ENCODE peak calls at places on chromosomes 7 and 10, in seven cellular contexts. S is SW480; C is MV-4-11; F is psoas muscle; A is globus pallidus; E is activated CD4-positive, alpha-beta T cell treated with anti-CD3 and anti-CD28 coated beads for 48 hours; K is G401. H is an unnamed sample.

GRCh38 chr10:63798599-63799498 is 277.6 kb downstream of the REEP3 start:
- DNase-seq in C (no peak), K (no peak), A (peak), E (no peak), F (peak), S (peak), H (no peak)

GRCh38 chr7:112788778-112789343 is 1.3 kb downstream of the TMEM168 start:
- DNase-seq in F (no peak), A (no peak), S (no peak), E (no peak), C (no peak), K (no peak), H (no peak)

GRCh38 chr7:136923111-136923510 is 54.7 kb downstream of the CHRM2 start:
- DNase-seq in K (no peak), F (no peak), S (no peak), C (no peak), E (no peak), A (no peak), H (no peak)

GRCh38 chr10:28679941-28680752 is 2.8 kb downstream of the BAMBI start:
- DNase-seq in F (no peak), S (peak), A (peak), E (no peak), K (no peak), C (peak), H (peak)

GRCh38 chr10:44294726-44295412 is 90.0 kb downstream of the CXCL12 start:
- DNase-seq in K (no peak), F (no peak), S (no peak), E (no peak), A (no peak), C (no peak), H (no peak)

GRCh38 chr10:21184216-21184615 is 287.1 kb upstream of the NEBL start:
- DNase-seq in S (peak), C (no peak), K (no peak), E (no peak), A (no peak), F (no peak), H (no peak)

GRCh38 chr10:5497289-5497688 is 2.1 kb downstream of the CALML5 start:
- DNase-seq in E (no peak), A (no peak), F (no peak), K (no peak), S (no peak), C (no peak), H (no peak)

GRCh38 chr10:17353568-17353967 is 100.8 kb downstream of the ST8SIA6 start:
- DNase-seq in E (no peak), K (no peak), S (peak), C (no peak), F (no peak), A (no peak), H (no peak)

GRCh38 chr10:8302565-8302964 is 248.1 kb downstream of the GATA3 start:
- DNase-seq in K (no peak), S (no peak), C (no peak), F (no peak), A (no peak), E (no peak), H (no peak)

GRCh38 chr7:91080351-91080750 is 183.9 kb upstream of the FZD1 start:
- DNase-seq in S (no peak), A (no peak), C (no peak), E (no peak), K (no peak), F (no peak), H (no peak)

GRCh38 chr10:88820990-88821389 is 18.5 kb downstream of the LIPM start:
- DNase-seq in K (peak), E (no peak), F (no peak), C (no peak), A (no peak), S (no peak), H (no peak)